ENCODE peak calls at places on chromosomes 5 and 9, in five cellular contexts. Y is mesenchymal stem cell, G is endodermal cell, B is mammary epithelial cell, D is kidney. Z is an unnamed sample.

GRCh38 chr9:78973906-78974305 is 597.9 kb upstream of the TLE4 start:
- DNase-seq in Y (peak), G (no peak), B (peak), D (no peak), Z (peak)

GRCh38 chr9:96646081-96646991 is 8.8 kb downstream of the PRXL2C start:
- DNase-seq in Y (peak), G (no peak), B (no peak), D (no peak), Z (peak)

GRCh38 chr9:91075279-91075678 is 273.7 kb downstream of the SYK start:
- DNase-seq in Y (no peak), G (peak), B (no peak), D (no peak), Z (peak)

GRCh38 chr9:15416880-15417279 is 5.8 kb upstream of the SNAPC3 start:
- DNase-seq in Y (peak), G (peak), B (peak), D (no peak), Z (peak)

GRCh38 chr5:111237470-111237869 is 13.3 kb downstream of the CAMK4 start:
- DNase-seq in Y (peak), G (no peak), B (no peak), D (no peak), Z (no peak)

GRCh38 chr5:159907689-159908088 is 8.6 kb upstream of the ADRA1B start:
- DNase-seq in Y (no peak), G (no peak), B (no peak), D (no peak), Z (no peak)

GRCh38 chr9:108386859-108387384 is 468.9 kb downstream of the ACTL7B start:
- DNase-seq in Y (peak), G (no peak), B (peak), D (no peak), Z (no peak)

GRCh38 chr5:1510151-1510561 is 13.6 kb downstream of the LPCAT1 start:
- DNase-seq in Y (no peak), G (peak), B (no peak), D (no peak), Z (no peak)

GRCh38 chr9:124188331-124189110 is 69.2 kb upstream of the NEK6 start:
- DNase-seq in Y (no peak), G (no peak), B (no peak), D (no peak), Z (no peak)

GRCh38 chr5:119049824-119050449 is 20.9 kb upstream of the DMXL1 start:
- DNase-seq in Y (peak), G (peak), B (peak), D (no peak), Z (peak)

GRCh38 chr9:34049630-34050384 is 1.1 kb upstream of the UBAP2 start:
- DNase-seq in Y (no peak), G (peak), B (peak), D (no peak), Z (no peak)

GRCh38 chr9:74498616-74499095 is 1.5 kb downstream of the RORB start:
- DNase-seq in Y (no peak), G (peak), B (no peak), D (no peak), Z (no peak)

GRCh38 chr5:115100556-115100955 is 69.2 kb downstream of the TRIM36 start:
- DNase-seq in Y (no peak), G (no peak), B (peak), D (no peak), Z (peak)

GRCh38 chr5:7668161-7668560 is 182.8 kb downstream of the CFAP90 start:
- DNase-seq in Y (no peak), G (no peak), B (no peak), D (no peak), Z (no peak)

GRCh38 chr5:133930061-133930823 is 38.2 kb downstream of the C5orf15 start:
- DNase-seq in Y (no peak), G (no peak), B (no peak), D (no peak), Z (peak)

GRCh38 chr5:167639213-167639612 is 652.2 kb upstream of the WWC1 start:
- DNase-seq in Y (peak), G (no peak), B (no peak), D (no peak), Z (peak)

GRCh38 chr5:33855396-33855795 is 36.4 kb downstream of the ADAMTS12 start:
- DNase-seq in Y (no peak), G (no peak), B (peak), D (no peak), Z (no peak)

GRCh38 chr5:56264417-56265025 is 31.4 kb upstream of the ANKRD55 start:
- DNase-seq in Y (peak), G (peak), B (peak), D (no peak), Z (no peak)

GRCh38 chr9:35673132-35673997 is at the start of gene CA9:
- DNase-seq in Y (no peak), G (no peak), B (no peak), D (peak), Z (no peak)

GRCh38 chr9:116978155-116978554 is 291.1 kb downstream of the TRIM32 start:
- DNase-seq in Y (no peak), G (no peak), B (peak), D (no peak), Z (no peak)

GRCh38 chr5:141513021-141513626 is 24.2 kb downstream of the PCDHGC5 start:
- DNase-seq in Y (peak), G (peak), B (no peak), D (peak), Z (peak)

GRCh38 chr9:125608488-125609224 is 98.4 kb downstream of the MAPKAP1 start:
- DNase-seq in Y (no peak), G (no peak), B (no peak), D (no peak), Z (no peak)

GRCh38 chr5:171122372-171122771 is 186.7 kb upstream of the TLX3 start:
- DNase-seq in Y (peak), G (no peak), B (no peak), D (peak), Z (peak)

GRCh38 chr5:143569213-143569663 is 165.8 kb upstream of the NR3C1 start:
- DNase-seq in Y (no peak), G (no peak), B (no peak), D (no peak), Z (peak)

GRCh38 chr5:160991205-160991604 is 139.2 kb upstream of the ATP10B start:
- DNase-seq in Y (no peak), G (no peak), B (peak), D (no peak), Z (no peak)

GRCh38 chr9:4443439-4443838 is 46.8 kb upstream of the SLC1A1 start:
- DNase-seq in Y (no peak), G (no peak), B (no peak), D (no peak), Z (no peak)

GRCh38 chr5:147093138-147093537 is 141.7 kb upstream of the STK32A start:
- DNase-seq in Y (peak), G (no peak), B (peak), D (no peak), Z (peak)

GRCh38 chr5:153256-153655 is 38.0 kb upstream of the LRRC14B start:
- DNase-seq in Y (no peak), G (no peak), B (no peak), D (peak), Z (peak)
- H3K4me3 ChIP-seq in Y (no peak), G (no peak), B (no peak), D (no peak), Z (peak)

DNA sequence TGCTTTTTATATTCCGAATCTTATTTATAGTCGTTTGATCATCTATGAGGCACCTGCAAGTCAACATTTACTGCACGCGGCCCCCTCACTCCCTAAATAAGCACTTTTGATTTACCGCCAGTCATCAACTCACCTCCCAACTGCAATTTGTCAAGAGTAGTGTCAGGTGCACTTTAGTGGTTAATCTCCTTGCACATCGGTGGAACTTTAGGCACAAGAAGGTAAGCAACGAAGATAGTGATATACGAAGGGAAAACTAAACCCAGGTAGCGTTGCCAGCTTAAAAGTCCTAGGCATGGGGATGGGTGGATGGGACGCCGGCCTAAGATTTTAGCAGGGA is 513 bp upstream of the RNF180 start:
- DNase-seq in Y (no peak), G (no peak), B (no peak), D (no peak), Z (no peak)
- H3K27ac ChIP-seq in Y (no peak), G (no peak), B (no peak), D (peak), Z (no peak)

DNA sequence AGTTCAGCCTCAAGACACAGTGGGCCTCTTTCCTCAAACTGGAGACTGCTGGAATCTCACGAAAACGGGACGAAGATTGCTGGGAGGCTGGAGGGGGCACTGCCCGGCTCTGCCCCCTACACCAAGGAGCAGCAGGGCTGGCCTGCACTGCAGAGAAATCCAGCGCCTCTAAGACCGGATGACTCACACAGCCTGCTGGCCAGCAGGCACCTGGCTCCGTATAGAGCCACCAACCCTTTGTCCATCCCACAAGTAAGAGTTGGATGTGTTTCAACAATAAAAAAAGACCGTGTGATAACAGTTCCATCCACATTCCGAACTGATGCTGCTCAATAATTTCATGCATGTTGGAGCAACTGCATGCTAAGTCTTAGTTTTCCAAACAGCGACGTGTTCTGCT is 11.5 kb downstream of the CCDC127 start:
- DNase-seq in Y (peak), G (peak), B (no peak), D (peak), Z (no peak)
- H3K4me3 ChIP-seq in Y (no peak), G (no peak), B (no peak), D (no peak), Z (no peak)

GRCh38 chr9:38181866-38182265 is 112.8 kb upstream of the SHB start:
- DNase-seq in Y (no peak), G (peak), B (peak), D (no peak), Z (no peak)
- H3K27ac ChIP-seq in Y (no peak), G (no peak), B (no peak), D (no peak), Z (no peak)

DNA sequence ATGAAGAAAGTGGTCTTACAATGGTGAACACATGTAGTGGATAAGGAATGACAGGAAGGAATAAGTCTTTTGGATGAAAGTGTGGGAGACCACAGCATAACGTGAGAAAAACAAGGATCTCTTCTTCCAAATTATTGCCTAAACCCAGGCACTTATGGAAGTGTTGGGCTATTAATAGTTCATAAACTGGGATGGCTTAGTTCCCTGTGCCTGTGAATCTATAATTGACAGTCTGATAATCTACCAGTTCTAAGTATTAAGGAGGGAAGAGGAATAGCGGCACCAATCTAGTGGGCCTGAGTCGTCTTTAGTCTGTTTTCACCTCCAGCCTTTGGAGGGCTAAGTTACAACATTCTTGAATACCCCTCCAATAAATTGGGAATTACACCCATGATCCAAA is 39.2 kb upstream of the LRRTM2 start:
- DNase-seq in Y (no peak), G (no peak), B (no peak), D (no peak), Z (no peak)
- H3K4me3 ChIP-seq in Y (no peak), G (no peak), B (no peak), D (no peak), Z (no peak)

GRCh38 chr9:72527801-72528195 is 6.4 kb downstream of the TMC1 start:
- DNase-seq in Y (no peak), G (no peak), B (no peak), D (no peak), Z (no peak)
- H3K27ac ChIP-seq in Y (peak), G (peak), B (peak), D (peak), Z (peak)

Z was measured in brain microvascular endothelial cell.